ENCODE peak calls at places on chromosome 5, in nine cellular contexts. L, B, O, D, G, A, P, U and F are unnamed samples.

GRCh38 chr5:57456531-57457135 is 26.0 kb downstream of the ACTBL2 start:
- DNase-seq in L (no peak), B (no peak), O (no peak), D (no peak), G (no peak), A (no peak), P (no peak), U (no peak), F (no peak)

GRCh38 chr5:74360535-74361210 is 279.9 kb downstream of the ENC1 start:
- DNase-seq in L (no peak), B (no peak), O (no peak), D (no peak), G (no peak), A (no peak), P (no peak), U (no peak), F (no peak)

GRCh38 chr5:8340739-8341344 is 471.9 kb downstream of the MTRR start:
- DNase-seq in L (no peak), B (no peak), O (peak; percentile 26), D (no peak), G (no peak), A (no peak), P (no peak), U (peak; percentile 49), F (no peak)

GRCh38 chr5:126139773-126140172 is 283.4 kb upstream of the GRAMD2B start:
- DNase-seq in L (no peak), B (no peak), O (no peak), D (no peak), G (no peak), A (no peak), P (no peak), U (peak; percentile 19), F (no peak)

GRCh38 chr5:15393146-15393545 is 106.8 kb upstream of the FBXL7 start:
- DNase-seq in L (no peak), B (no peak), O (no peak), D (no peak), G (no peak), A (no peak), P (no peak), U (no peak), F (no peak)

GRCh38 chr5:128782446-128782845 is 182.8 kb upstream of the SLC27A6 start:
- DNase-seq in L (no peak), B (no peak), O (no peak), D (peak; percentile 12), G (no peak), A (no peak), P (peak; percentile 84), U (peak; percentile 93), F (no peak)

GRCh38 chr5:97501965-97502305 is 318.9 kb upstream of the RIOK2 start:
- DNase-seq in L (no peak), B (no peak), O (no peak), D (no peak), G (no peak), A (no peak), P (no peak), U (no peak), F (no peak)

GRCh38 chr5:76379316-76379715 is 23.8 kb upstream of the IQGAP2 start:
- DNase-seq in L (no peak), B (no peak), O (no peak), D (no peak), G (peak; percentile 8), A (no peak), P (no peak), U (no peak), F (no peak)

GRCh38 chr5:116456036-116456435 is 118.6 kb downstream of the SEMA6A start:
- DNase-seq in L (no peak), B (no peak), O (no peak), D (no peak), G (no peak), A (no peak), P (no peak), U (no peak), F (no peak)

GRCh38 chr5:179184521-179185050 is 124.4 kb downstream of the ZNF354C start:
- DNase-seq in L (no peak), B (no peak), O (no peak), D (no peak), G (no peak), A (no peak), P (no peak), U (no peak), F (peak; percentile 77)

GRCh38 chr5:160479926-160480325 is 58.3 kb downstream of the PTTG1 start:
- DNase-seq in L (no peak), B (no peak), O (no peak), D (no peak), G (no peak), A (no peak), P (no peak), U (peak; percentile 69), F (no peak)

GRCh38 chr5:176144508-176144907 is 93.7 kb upstream of the SIMC1 start:
- DNase-seq in L (no peak), B (no peak), O (no peak), D (no peak), G (peak; percentile 74), A (no peak), P (no peak), U (no peak), F (no peak)

GRCh38 chr5:34858798-34859197 is 19.8 kb downstream of the TTC23L start:
- DNase-seq in L (no peak), B (no peak), O (no peak), D (no peak), G (no peak), A (no peak), P (no peak), U (peak; percentile 76), F (no peak)

GRCh38 chr5:132073231-132074013 is at the start of gene CSF2:
- DNase-seq in L (no peak), B (no peak), O (no peak), D (no peak), G (no peak), A (no peak), P (no peak), U (no peak), F (no peak)

GRCh38 chr5:34742112-34742511 is 86.0 kb downstream of the RAI14 start:
- DNase-seq in L (no peak), B (no peak), O (no peak), D (no peak), G (no peak), A (no peak), P (no peak), U (no peak), F (no peak)

GRCh38 chr5:157748740-157749461 is 5.4 kb downstream of the LSM11 start:
- DNase-seq in L (no peak), B (no peak), O (no peak), D (no peak), G (no peak), A (no peak), P (no peak), U (peak; percentile 84), F (no peak)

GRCh38 chr5:164256351-164256750 is 750.9 kb downstream of the MAT2B start:
- DNase-seq in L (no peak), B (no peak), O (no peak), D (no peak), G (no peak), A (no peak), P (no peak), U (no peak), F (no peak)

GRCh38 chr5:134738963-134739661 is 764 bp downstream of the CAMLG start:
- DNase-seq in L (peak; percentile 20), B (peak; percentile 10), O (peak; percentile 35), D (peak; percentile 55), G (peak; percentile 56), A (peak; percentile 52), P (no peak), U (peak; percentile 37), F (peak; percentile 41)

GRCh38 chr5:114898602-114899001 is 271.1 kb downstream of the TRIM36 start:
- DNase-seq in L (no peak), B (no peak), O (no peak), D (peak; percentile 6), G (no peak), A (no peak), P (no peak), U (no peak), F (no peak)
- TF ChIP-seq CTCF in L (no peak), B (no peak), O (no peak), D (no peak), G (no peak), A (no peak), P (no peak), U (no peak), F (no peak)

GRCh38 chr5:82296929-82297328 is 18.8 kb upstream of the RPS23 start:
- DNase-seq in L (no peak), B (no peak), O (no peak), D (no peak), G (no peak), A (no peak), P (no peak), U (no peak), F (no peak)
- TF ChIP-seq CTCF in L (no peak), B (no peak), O (no peak), D (no peak), G (no peak), A (no peak), P (no peak), U (no peak), F (peak; percentile 13)

GRCh38 chr5:112491257-112491656 is 72.2 kb upstream of the EPB41L4A start:
- DNase-seq in L (no peak), B (no peak), O (no peak), D (peak; percentile 29), G (no peak), A (no peak), P (no peak), U (no peak), F (no peak)
- TF ChIP-seq CTCF in L (no peak), B (peak; percentile 58), O (peak; percentile 33), D (no peak), G (peak; percentile 50), A (no peak), P (no peak), U (peak; percentile 27), F (peak; percentile 59)

GRCh38 chr5:149777382-149777781 is 47.3 kb downstream of the PPARGC1B start:
- DNase-seq in L (no peak), B (no peak), O (peak; percentile 68), D (no peak), G (no peak), A (no peak), P (no peak), U (no peak), F (peak; percentile 57)

GRCh38 chr5:149776376-149777305 is 46.5 kb downstream of the PPARGC1B start:
- DNase-seq in L (no peak), B (no peak), O (no peak), D (no peak), G (peak; percentile 74), A (no peak), P (no peak), U (no peak), F (peak; percentile 13)

GRCh38 chr5:149773245-149774095 is 43.4 kb downstream of the PPARGC1B start:
- DNase-seq in L (no peak), B (no peak), O (no peak), D (no peak), G (no peak), A (no peak), P (no peak), U (no peak), F (no peak)

GRCh38 chr5:149779071-149779470 is 49.0 kb downstream of the PPARGC1B start:
- DNase-seq in L (no peak), B (no peak), O (no peak), D (no peak), G (no peak), A (no peak), P (no peak), U (no peak), F (peak; percentile 21)

DNA sequence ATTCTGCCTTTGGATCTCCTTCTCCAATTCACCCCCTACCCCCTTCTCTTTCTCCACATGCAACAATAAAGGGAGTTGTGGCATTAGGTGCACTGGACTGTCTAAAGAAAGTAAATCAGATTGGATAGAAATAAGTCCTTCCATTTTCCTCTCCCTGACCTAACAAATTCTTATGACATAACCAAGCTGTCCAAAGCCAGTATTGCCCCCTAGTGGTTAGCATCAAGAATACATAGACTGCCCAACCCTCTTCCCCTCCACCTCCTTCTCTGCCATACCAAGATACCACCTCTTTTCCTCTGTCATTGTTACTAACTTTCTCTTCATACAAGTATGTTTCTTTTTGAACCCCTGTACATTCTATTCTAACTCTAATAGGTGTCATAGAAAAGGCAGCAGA is 45.7 kb downstream of the PPARGC1B start:
- DNase-seq in L (no peak), B (no peak), O (peak; percentile 34), D (peak; percentile 54), G (no peak), A (no peak), P (no peak), U (no peak), F (no peak)
- TF ChIP-seq CTCF in L (no peak), B (peak; percentile 67), O (peak; percentile 20), D (peak; percentile 27), G (peak; percentile 50), A (no peak), P (no peak), U (peak; percentile 15), F (peak; percentile 72)